ENCODE peak calls at places on chromosome 15, in ten cellular contexts. K is mammary epithelial cell; O is kidney; M is SJSA1; B is CD8-positive, alpha-beta memory T cell; W is A549; E is mesothelial cell of epicardium; Q is Calu3; T is HTR-8/SVneo; S is Ammon's horn. F is an unnamed sample.

GRCh38 chr15:93071469-93071891 is 17.5 kb downstream of the RGMA start:
- DNase-seq in W (no peak), S (no peak), B (no peak), O (no peak), M (no peak), T (no peak), E (no peak), K (no peak), Q (no peak), F (no peak)

GRCh38 chr15:78298983-78299301 is 467 bp downstream of the SKIC8 start:
- DNase-seq in W (peak), M (no peak), T (no peak), E (no peak), O (no peak), B (no peak), S (no peak), K (no peak), Q (no peak), F (no peak)

GRCh38 chr15:77126927-77127326 is 56.0 kb upstream of the TSPAN3 start:
- DNase-seq in O (no peak), M (no peak), B (no peak), S (no peak), Q (no peak), K (peak), E (no peak), T (no peak), W (no peak), F (no peak)

GRCh38 chr15:79898369-79898768 is 1.6 kb upstream of the MTHFS start:
- DNase-seq in T (no peak), W (no peak), E (no peak), M (no peak), O (no peak), Q (no peak), K (no peak), S (no peak), B (no peak), F (no peak)

GRCh38 chr15:37206690-37207089 is 106.3 kb upstream of the MEIS2 start:
- DNase-seq in E (no peak), O (no peak), B (no peak), K (no peak), M (no peak), S (no peak), Q (no peak), T (no peak), W (no peak), F (no peak)

GRCh38 chr15:79329186-79329611 is 18.3 kb downstream of the TMED3 start:
- DNase-seq in W (no peak), B (no peak), T (no peak), E (no peak), S (no peak), Q (no peak), M (no peak), O (no peak), K (peak), F (no peak)

GRCh38 chr15:69154026-69154425 is 6.4 kb upstream of the GLCE start:
- DNase-seq in W (no peak), M (no peak), O (no peak), B (no peak), E (no peak), T (no peak), S (no peak), Q (no peak), K (no peak), F (no peak)

GRCh38 chr15:67149859-67150824 is 84.7 kb downstream of the SMAD3 start:
- DNase-seq in S (no peak), K (peak), O (peak), T (peak), W (peak), M (peak), B (peak), Q (peak), E (no peak), F (peak)

GRCh38 chr15:90871716-90872480 is 3.5 kb downstream of the FURIN start:
- DNase-seq in B (peak), S (no peak), O (no peak), W (no peak), E (no peak), Q (peak), T (no peak), M (no peak), K (no peak), F (peak)

GRCh38 chr15:75891895-75892294 is 11.8 kb upstream of the FBXO22 start:
- DNase-seq in Q (no peak), O (no peak), B (no peak), K (peak), S (no peak), T (peak), W (no peak), M (no peak), E (no peak), F (no peak)

GRCh38 chr15:97977734-97978133 is 17.2 kb downstream of the ARRDC4 start:
- DNase-seq in Q (no peak), W (no peak), E (no peak), O (no peak), B (no peak), S (no peak), T (no peak), K (peak), M (no peak), F (no peak)

GRCh38 chr15:75346796-75347221 is at the start of gene NEIL1:
- DNase-seq in M (no peak), B (no peak), E (no peak), K (no peak), W (no peak), O (peak), S (no peak), T (no peak), Q (peak), F (no peak)

GRCh38 chr15:39079296-39079834 is 501.5 kb upstream of the THBS1 start:
- DNase-seq in M (peak), Q (peak), E (no peak), K (peak), S (no peak), B (no peak), T (peak), W (peak), O (no peak), F (no peak)

GRCh38 chr15:60822403-60822802 is 343.5 kb upstream of the ICE2 start:
- DNase-seq in B (no peak), K (no peak), E (no peak), W (no peak), M (no peak), Q (no peak), O (no peak), T (no peak), S (no peak), F (peak)

GRCh38 chr15:70246623-70247200 is 149.0 kb upstream of the TLE3 start:
- DNase-seq in E (no peak), K (no peak), Q (no peak), M (no peak), B (no peak), W (no peak), T (no peak), O (no peak), S (no peak), F (peak)

GRCh38 chr15:33026614-33027013 is 167.9 kb downstream of the FMN1 start:
- DNase-seq in B (no peak), W (no peak), Q (no peak), S (no peak), T (no peak), E (no peak), O (no peak), K (no peak), M (no peak), F (no peak)

GRCh38 chr15:64443747-64444621 is 16.4 kb upstream of the ZNF609 start:
- DNase-seq in E (no peak), T (peak), S (no peak), W (peak), K (peak), Q (peak), B (no peak), M (peak), O (no peak), F (no peak)

GRCh38 chr15:60442763-60443162 is 36.2 kb downstream of the ICE2 start:
- DNase-seq in M (no peak), Q (no peak), E (no peak), B (no peak), K (no peak), W (no peak), T (no peak), O (no peak), S (no peak), F (no peak)

GRCh38 chr15:50247819-50248650 is 17.5 kb downstream of the HDC start:
- DNase-seq in B (peak), M (no peak), Q (no peak), S (peak), T (no peak), W (no peak), K (peak), E (no peak), O (no peak), F (peak)

GRCh38 chr15:33091983-33092688 is 102.4 kb downstream of the FMN1 start:
- DNase-seq in T (no peak), B (no peak), O (no peak), K (no peak), W (no peak), E (no peak), M (no peak), Q (no peak), S (no peak), F (no peak)

GRCh38 chr15:63827113-63827512 is 6.6 kb downstream of the HERC1 start:
- DNase-seq in T (no peak), O (no peak), B (no peak), K (no peak), E (no peak), S (no peak), Q (no peak), M (no peak), W (no peak), F (no peak)

GRCh38 chr15:68550498-68551295 is 28.1 kb upstream of the CORO2B start:
- DNase-seq in O (no peak), T (peak), W (peak), E (peak), B (peak), M (peak), S (peak), Q (peak), K (peak), F (peak)

GRCh38 chr15:38555686-38556334 is 8.8 kb downstream of the RASGRP1 start:
- DNase-seq in Q (no peak), B (no peak), S (no peak), M (no peak), W (no peak), E (no peak), T (no peak), O (no peak), K (no peak), F (no peak)

GRCh38 chr15:74826372-74826819 is at the start of gene CPLX3:
- DNase-seq in T (no peak), Q (peak), E (peak), K (no peak), S (no peak), B (peak), O (no peak), W (no peak), M (no peak), F (peak)

GRCh38 chr15:76333309-76333708 is 3.3 kb upstream of the ISL2 start:
- DNase-seq in Q (no peak), O (no peak), K (no peak), E (no peak), W (no peak), B (no peak), M (no peak), T (no peak), S (no peak), F (no peak)

GRCh38 chr15:26882112-26882511 is 15.2 kb downstream of the GABRA5 start:
- DNase-seq in E (no peak), B (no peak), O (no peak), M (no peak), Q (no peak), S (peak), T (no peak), W (no peak), K (no peak), F (no peak)

GRCh38 chr15:62432702-62433398 is 267.8 kb upstream of the C2CD4B start:
- DNase-seq in W (no peak), M (no peak), E (no peak), T (no peak), O (no peak), B (no peak), K (no peak), Q (no peak), S (no peak), F (no peak)

GRCh38 chr15:89068325-89068784 is 19.9 kb upstream of the ABHD2 start:
- DNase-seq in T (peak), E (no peak), K (peak), B (no peak), Q (peak), W (no peak), M (no peak), S (no peak), O (no peak), F (peak)

GRCh38 chr15:89423981-89424380 is 72.4 kb downstream of the RHCG start:
- DNase-seq in Q (no peak), E (no peak), B (no peak), W (no peak), T (no peak), S (no peak), M (no peak), O (peak), K (no peak), F (no peak)

GRCh38 chr15:58755956-58756355 is 6.4 kb upstream of the ADAM10 start:
- DNase-seq in Q (peak), T (no peak), B (no peak), W (no peak), E (no peak), M (no peak), S (no peak), K (no peak), O (no peak), F (no peak)

GRCh38 chr15:71082803-71083202 is 32.5 kb upstream of the THSD4 start:
- DNase-seq in Q (no peak), M (no peak), W (no peak), S (no peak), O (peak), T (no peak), E (no peak), B (no peak), K (no peak), F (no peak)

GRCh38 chr15:75045332-75046015 is 22.1 kb downstream of the PPCDC start:
- DNase-seq in O (no peak), T (no peak), M (no peak), B (no peak), S (no peak), K (no peak), E (no peak), W (no peak), Q (no peak), F (no peak)

GRCh38 chr15:56272474-56272873 is 28.8 kb upstream of the RFX7 start:
- DNase-seq in T (no peak), K (no peak), O (no peak), W (no peak), M (no peak), B (no peak), E (no peak), Q (no peak), S (no peak), F (no peak)

GRCh38 chr15:76185716-76186115 is 125.6 kb downstream of the ETFA start:
- DNase-seq in E (no peak), W (peak), O (no peak), S (no peak), K (peak), T (peak), M (peak), B (no peak), Q (peak), F (no peak)

GRCh38 chr15:59687831-59688230 is 1.3 kb downstream of the BNIP2 start:
- DNase-seq in T (no peak), B (peak), Q (no peak), O (no peak), K (no peak), M (no peak), W (no peak), E (no peak), S (peak), F (no peak)

GRCh38 chr15:29364429-29365078 is 94.9 kb upstream of the NSMCE3 start:
- DNase-seq in Q (no peak), S (peak), B (no peak), M (no peak), K (peak), O (no peak), T (peak), E (no peak), W (peak), F (no peak)

GRCh38 chr15:88661041-88661765 is 22.4 kb downstream of the ISG20 start:
- DNase-seq in T (no peak), M (no peak), K (no peak), E (no peak), O (no peak), W (no peak), Q (no peak), B (no peak), S (no peak), F (no peak)

F was measured in activated effector memory CD4-positive, alpha-beta T cell treated with anti-CD3 and anti-CD28 coated beads, Interleukin-2, amount 50 U/mL, for 16 hours.